ENCODE peak calls at places on chromosomes 6 and 20, in four cellular contexts. Q is tibial nerve, U is mammary epithelial cell, T is gastrocnemius medialis. Y is an unnamed sample.

GRCh38 chr6:29651413-29652197 is 5.3 kb upstream of the MOG start:
- DNase-seq in T (no peak), U (no peak), Q (no peak), Y (no peak)

GRCh38 chr20:37745553-37745952 is 51.7 kb downstream of the CTNNBL1 start:
- DNase-seq in U (no peak), Q (no peak), T (no peak), Y (no peak)

GRCh38 chr6:140032177-140032576 is 657.7 kb upstream of the CITED2 start:
- DNase-seq in Q (no peak), T (no peak), U (peak; percentile 5), Y (no peak)

GRCh38 chr6:122838060-122838780 is 49.2 kb downstream of the SMPDL3A start:
- DNase-seq in U (no peak), T (no peak), Q (no peak), Y (no peak)

GRCh38 chr20:5845686-5846651 is 95.8 kb downstream of the SHLD1 start:
- DNase-seq in T (no peak), Q (no peak), U (no peak), Y (no peak)

GRCh38 chr6:148440021-148440420 is 97.4 kb downstream of the SASH1 start:
- DNase-seq in U (no peak), Q (no peak), T (no peak), Y (no peak)

GRCh38 chr6:49553353-49553752 is 2.9 kb downstream of the C6orf141 start:
- DNase-seq in U (peak; percentile 90), Q (no peak), T (no peak), Y (no peak)

GRCh38 chr6:15763827-15764226 is 101.0 kb upstream of the DTNBP1 start:
- DNase-seq in T (no peak), U (no peak), Q (no peak), Y (no peak)

GRCh38 chr6:360791-361373 is 30.7 kb upstream of the IRF4 start:
- DNase-seq in T (no peak), U (no peak), Q (no peak), Y (no peak)

GRCh38 chr20:19449051-19449450 is 236.6 kb downstream of the SLC24A3 start:
- DNase-seq in Q (no peak), U (no peak), T (no peak), Y (no peak)

GRCh38 chr6:21438237-21438985 is 155.1 kb upstream of the SOX4 start:
- DNase-seq in T (no peak), U (peak; percentile 51), Q (no peak), Y (no peak)

GRCh38 chr6:2669067-2669710 is 81.5 kb downstream of the MYLK4 start:
- DNase-seq in Q (no peak), U (no peak), T (no peak), Y (no peak)

GRCh38 chr6:13286185-13286584 is 42.2 kb downstream of the TBC1D7 start:
- DNase-seq in T (no peak), Q (no peak), U (no peak), Y (no peak)

GRCh38 chr6:32148722-32149576 is 2.8 kb downstream of the PRRT1 start:
- DNase-seq in T (peak; percentile 31), U (no peak), Q (no peak), Y (no peak)
- TF ChIP-seq CTCF in T (no peak), U (no peak), Q (no peak), Y (no peak)

GRCh38 chr6:44023586-44024454 is 103.4 kb downstream of the MRPL14 start:
- DNase-seq in Q (no peak), U (no peak), T (no peak), Y (no peak)
- TF ChIP-seq CTCF in Q (no peak), U (no peak), T (no peak), Y (no peak)

DNA sequence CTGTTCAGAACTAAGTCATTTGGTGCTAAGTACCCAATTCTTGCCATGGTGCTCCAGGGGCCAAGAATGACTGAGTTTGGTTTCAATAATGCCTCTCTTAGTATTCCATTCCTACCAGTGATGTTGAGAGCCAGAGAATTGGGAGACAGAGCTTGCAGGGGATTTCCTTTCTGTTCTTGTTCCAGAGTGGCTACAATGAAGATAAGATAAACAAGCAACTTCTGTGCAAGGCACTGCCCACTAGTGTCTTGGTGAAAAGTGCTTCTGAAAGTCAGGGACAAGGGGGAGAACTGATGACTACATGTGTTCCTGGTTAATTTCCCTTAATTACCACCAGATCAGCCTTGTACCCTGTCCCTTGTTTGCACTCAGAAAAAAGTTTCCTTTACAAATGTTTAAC is 421.6 kb downstream of the BCKDHB start:
- DNase-seq in U (no peak), T (no peak), Q (no peak), Y (no peak)
- TF ChIP-seq CTCF in U (no peak), T (no peak), Q (no peak), Y (no peak)

GRCh38 chr6:130756836-130757235 is 70.4 kb upstream of the SMLR1 start:
- DNase-seq in Q (no peak), T (no peak), U (no peak), Y (no peak)

GRCh38 chr6:130761286-130761685 is 65.9 kb upstream of the SMLR1 start:
- DNase-seq in U (no peak), T (no peak), Q (no peak), Y (no peak)

GRCh38 chr6:130758818-130759217 is 68.4 kb upstream of the SMLR1 start:
- DNase-seq in Q (no peak), T (no peak), U (no peak), Y (no peak)

GRCh38 chr6:130755368-130756034 is 71.7 kb upstream of the SMLR1 start:
- DNase-seq in T (no peak), U (no peak), Q (no peak), Y (no peak)

DNA sequence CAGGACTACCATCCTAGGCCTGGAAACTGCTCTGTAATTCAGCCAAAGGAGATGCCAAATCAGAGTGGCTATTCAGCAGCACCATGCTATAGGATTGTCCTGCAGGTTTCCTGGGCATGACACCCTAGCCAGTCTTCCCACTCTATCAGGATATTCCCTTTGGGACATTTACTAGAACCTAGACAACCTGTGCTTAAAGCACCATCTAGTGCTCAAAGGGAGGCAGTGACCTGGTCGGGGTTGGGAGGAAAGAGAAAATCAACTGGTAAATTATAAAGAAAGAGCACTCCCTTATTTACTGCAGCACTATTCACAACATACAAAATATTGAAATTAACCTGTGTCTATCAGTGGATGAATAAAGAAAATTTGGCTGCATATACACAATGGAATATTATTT is 67.2 kb upstream of the SMLR1 start:
- DNase-seq in Q (no peak), U (peak; percentile 47), T (no peak), Y (no peak)
- TF ChIP-seq CTCF in Q (no peak), U (peak; percentile 87), T (no peak), Y (peak; percentile 68)

GRCh38 chr6:38973178-38974057 is 75.2 kb upstream of the GLP1R start:
- DNase-seq in Q (no peak), U (peak; percentile 83), T (no peak), Y (no peak)
- TF ChIP-seq CTCF in Q (peak; percentile 53), U (peak; percentile 77), T (no peak), Y (peak; percentile 62)

GRCh38 chr20:63454729-63455567 is 17.5 kb downstream of the KCNQ2 start:
- DNase-seq in Q (no peak), T (no peak), U (no peak), Y (no peak)
- TF ChIP-seq CTCF in Q (no peak), T (no peak), U (no peak), Y (no peak)

Y was measured in progenitor cell of endocrine pancreas.